ENCODE peak calls at places on chromosomes 7 and 10, in ten cellular contexts. P is foreskin fibroblast; L is GM10248; X is NCI-H748 treated with DMSO at 0.1 percent for 48 hours; M is fibroblast of the aortic adventitia; W is substantia nigra; A is stimulated activated CD4-positive, alpha-beta T cell treated with anti-CD3 and anti-CD28 coated beads, Interleukin-2, amount 100 ng/mL, for 4 hours; O is GF-D8; N is NCI-H2029; J is NCI-H2081 treated with DMSO at 0.1 percent for 48 hours. R is an unnamed sample.

GRCh38 chr10:50396491-50397311 is 145.4 kb upstream of the ASAH2 start:
- DNase-seq in P (peak), M (peak), O (no peak), A (no peak), L (peak), X (no peak), N (no peak), W (no peak), J (no peak), R (no peak)

GRCh38 chr10:129442866-129443265 is 24.2 kb upstream of the MGMT start:
- DNase-seq in X (no peak), A (no peak), N (no peak), P (no peak), O (no peak), M (no peak), J (no peak), L (no peak), W (no peak), R (no peak)

GRCh38 chr7:514651-515598 is 4.7 kb downstream of the PDGFA start:
- DNase-seq in M (no peak), L (no peak), N (no peak), O (no peak), J (no peak), P (no peak), A (no peak), X (no peak), W (peak), R (no peak)

GRCh38 chr10:107889101-107889500 is 724.6 kb upstream of the SORCS1 start:
- DNase-seq in L (no peak), X (no peak), M (no peak), N (no peak), W (no peak), P (no peak), A (no peak), J (no peak), O (no peak), R (no peak)

GRCh38 chr7:95251966-95252365 is 72.4 kb downstream of the PON1 start:
- DNase-seq in W (no peak), P (no peak), M (no peak), X (no peak), L (no peak), N (no peak), O (no peak), A (no peak), J (no peak), R (no peak)

GRCh38 chr7:131502810-131503545 is 53.5 kb downstream of the PODXL start:
- DNase-seq in A (no peak), W (no peak), L (no peak), J (no peak), P (peak), O (no peak), X (no peak), N (peak), M (peak), R (no peak)

GRCh38 chr10:63668081-63668480 is 146.9 kb downstream of the REEP3 start:
- DNase-seq in A (no peak), L (no peak), W (no peak), M (peak), N (no peak), P (peak), O (no peak), J (no peak), X (no peak), R (no peak)

GRCh38 chr7:120587281-120587680 is 270.7 kb downstream of the TSPAN12 start:
- DNase-seq in N (no peak), W (no peak), J (no peak), M (no peak), P (no peak), L (no peak), X (no peak), A (no peak), O (no peak), R (no peak)

GRCh38 chr7:117164578-117164977 is 158.3 kb downstream of the WNT2 start:
- DNase-seq in A (no peak), J (no peak), M (peak), P (peak), W (no peak), L (no peak), X (no peak), O (no peak), N (no peak), R (no peak)

GRCh38 chr7:112159346-112159745 is 46.9 kb downstream of the DOCK4 start:
- DNase-seq in X (no peak), P (no peak), A (no peak), N (no peak), L (no peak), M (no peak), W (no peak), J (no peak), O (no peak), R (no peak)

GRCh38 chr7:139771001-139771956 is 6.5 kb downstream of the HIPK2 start:
- DNase-seq in X (no peak), N (no peak), O (no peak), L (no peak), P (peak), A (no peak), M (peak), J (no peak), W (no peak), R (no peak)